ENCODE peak calls at places on chromosome 4, in seven cellular contexts. I, W, S, K, M, Z and H are unnamed samples.

GRCh38 chr4:801436-802124 is 24.3 kb downstream of the CPLX1 start:
- DNase-seq in I (no peak), W (no peak), S (no peak), K (no peak), M (no peak), Z (no peak), H (no peak)

GRCh38 chr4:100069207-100069606 is 119.1 kb upstream of the H2AZ1 start:
- DNase-seq in I (no peak), W (no peak), S (no peak), K (no peak), M (no peak), Z (no peak), H (no peak)

GRCh38 chr4:169115897-169116254 is 105.8 kb upstream of the CBR4 start:
- DNase-seq in I (no peak), W (no peak), S (no peak), K (no peak), M (no peak), Z (no peak), H (no peak)

GRCh38 chr4:145181091-145181501 is 707 bp upstream of the OTUD4 start:
- DNase-seq in I (no peak), W (no peak), S (no peak), K (no peak), M (no peak), Z (no peak), H (no peak)

GRCh38 chr4:53592686-53593641 is 1.7 kb upstream of the LNX1 start:
- DNase-seq in I (no peak), W (no peak), S (no peak), K (no peak), M (peak), Z (peak), H (no peak)

GRCh38 chr4:99723555-99724450 is 66.2 kb upstream of the C4orf54 start:
- DNase-seq in I (no peak), W (peak), S (no peak), K (no peak), M (peak), Z (no peak), H (peak)

GRCh38 chr4:11427201-11427996 is 1.3 kb downstream of the HS3ST1 start:
- DNase-seq in I (no peak), W (no peak), S (no peak), K (no peak), M (no peak), Z (no peak), H (no peak)

GRCh38 chr4:77994194-77994721 is 62.9 kb upstream of the FRAS1 start:
- DNase-seq in I (peak), W (peak), S (no peak), K (no peak), M (peak), Z (peak), H (peak)

GRCh38 chr4:109730294-109731051 is 603 bp upstream of the PLA2G12A start:
- DNase-seq in I (no peak), W (no peak), S (no peak), K (peak), M (peak), Z (peak), H (peak)

GRCh38 chr4:15345134-15345533 is 82.7 kb upstream of the C1QTNF7 start:
- DNase-seq in I (no peak), W (no peak), S (no peak), K (no peak), M (no peak), Z (no peak), H (no peak)

GRCh38 chr4:40736910-40737309 is 12.8 kb upstream of the NSUN7 start:
- DNase-seq in I (no peak), W (peak), S (no peak), K (no peak), M (no peak), Z (no peak), H (peak)

GRCh38 chr4:102333792-102334191 is 11.5 kb downstream of the SLC39A8 start:
- DNase-seq in I (no peak), W (no peak), S (no peak), K (no peak), M (no peak), Z (no peak), H (no peak)

GRCh38 chr4:20520901-20521300 is 179.4 kb upstream of the PACRGL start:
- DNase-seq in I (no peak), W (no peak), S (no peak), K (no peak), M (no peak), Z (no peak), H (peak)

DNA sequence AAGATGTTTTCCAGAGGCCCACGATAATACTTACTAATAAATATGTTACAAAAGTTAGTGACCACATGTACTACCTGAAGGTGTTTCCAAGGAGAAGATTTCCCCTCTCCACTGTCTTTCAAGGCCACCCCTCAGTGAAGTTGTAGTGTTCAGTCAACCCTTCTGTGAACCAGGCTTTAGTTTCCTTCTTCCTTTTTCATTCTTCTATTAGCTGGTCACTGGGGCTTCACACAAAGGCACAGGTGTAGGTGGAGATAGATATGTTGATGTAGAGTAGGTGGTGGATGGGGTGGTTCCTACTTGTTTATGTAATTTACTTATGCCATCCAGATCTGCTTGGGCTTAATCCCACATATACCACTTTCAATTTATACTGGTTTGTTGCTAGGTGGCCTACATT is 43.3 kb upstream of the ADAM29 start:
- DNase-seq in I (no peak), W (no peak), S (no peak), K (no peak), M (no peak), Z (no peak), H (no peak)
- TF ChIP-seq TAF1 in I (no peak), W (no peak), S (no peak), K (no peak), M (no peak), Z (no peak), H (no peak)

DNA sequence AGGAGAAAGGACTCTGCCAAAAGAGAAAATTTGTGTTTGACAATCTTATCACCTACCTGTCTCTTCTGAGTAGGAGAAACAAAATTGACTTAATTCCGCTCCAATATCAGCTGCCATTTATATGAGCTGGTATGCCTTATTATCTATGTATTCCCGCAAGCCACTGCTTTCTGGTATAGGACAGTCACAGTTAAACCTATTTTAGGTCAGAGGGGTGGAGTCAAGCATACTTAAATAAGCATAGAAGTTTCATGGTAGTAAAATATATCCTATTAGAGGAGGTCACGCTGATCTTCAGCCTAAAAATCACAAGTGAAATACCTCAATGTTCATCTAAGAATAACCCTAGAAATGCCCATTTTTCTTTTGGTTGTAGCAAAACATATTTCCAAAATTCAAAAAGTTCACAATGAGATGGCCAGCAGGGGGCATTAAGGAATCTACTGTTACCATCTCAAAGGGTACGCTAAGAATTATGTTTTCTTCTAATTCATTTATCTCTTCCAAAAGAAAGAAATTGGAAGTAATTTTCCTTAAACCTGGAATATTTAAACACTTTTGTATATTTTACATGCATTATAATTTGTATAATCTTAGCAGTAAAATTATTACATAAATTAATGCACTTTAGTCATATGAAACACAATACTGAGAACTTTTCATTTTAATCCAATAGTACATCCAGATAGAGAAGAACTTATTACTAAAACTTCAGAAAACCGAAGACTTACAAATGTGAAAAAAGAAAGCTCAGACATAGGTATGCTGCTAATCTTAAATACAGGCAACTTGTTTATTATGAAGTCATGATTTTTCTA is 10.5 kb downstream of the PPAT start:
- DNase-seq in I (no peak), W (no peak), S (no peak), K (no peak), M (peak), Z (no peak), H (peak)
- TF ChIP-seq TAF1 in I (no peak), W (no peak), S (no peak), K (no peak), M (no peak), Z (no peak), H (no peak)

GRCh38 chr4:72084587-72085011 is 52.8 kb downstream of the NPFFR2 start:
- DNase-seq in I (no peak), W (no peak), S (no peak), K (peak), M (no peak), Z (no peak), H (no peak)
- TF ChIP-seq TAF1 in I (peak), W (no peak), S (no peak), K (no peak), M (no peak), Z (no peak), H (no peak)

GRCh38 chr4:55830741-55831140 is 11.2 kb downstream of the EXOC1L start:
- DNase-seq in I (no peak), W (no peak), S (no peak), K (no peak), M (no peak), Z (no peak), H (no peak)
- TF ChIP-seq TAF1 in I (no peak), W (no peak), S (no peak), K (no peak), M (no peak), Z (no peak), H (no peak)

DNA sequence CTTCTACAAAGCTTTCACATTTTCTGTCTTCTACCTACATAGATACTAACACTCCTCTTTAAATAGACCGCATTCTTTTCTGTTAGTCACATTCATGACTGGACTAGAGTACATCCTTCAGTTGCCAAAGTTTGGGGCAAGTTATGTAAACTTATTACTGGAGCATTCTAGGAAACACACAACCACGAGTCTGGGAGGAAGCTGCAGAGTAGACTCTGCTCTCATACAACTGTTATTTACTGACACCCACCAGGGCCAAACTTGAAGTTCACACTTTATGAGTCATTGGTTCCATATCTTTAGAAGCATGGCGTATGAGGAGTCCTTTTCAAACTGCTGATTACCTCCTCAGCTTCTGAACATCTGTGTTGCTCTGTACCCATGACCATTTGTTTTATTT is 87.0 kb downstream of the RNF150 start:
- DNase-seq in I (no peak), W (peak), S (no peak), K (no peak), M (no peak), Z (no peak), H (no peak)
- TF ChIP-seq TAF1 in I (no peak), W (no peak), S (no peak), K (no peak), M (no peak), Z (no peak), H (no peak)

GRCh38 chr4:146654976-146655761 is 16.5 kb downstream of the POU4F2 start:
- DNase-seq in I (no peak), W (no peak), S (no peak), K (no peak), M (no peak), Z (no peak), H (peak)
- TF ChIP-seq TAF1 in I (no peak), W (no peak), S (no peak), K (no peak), M (no peak), Z (no peak), H (no peak)

GRCh38 chr4:41957634-41958033 is 22.4 kb downstream of the TMEM33 start:
- DNase-seq in I (no peak), W (peak), S (no peak), K (peak), M (peak), Z (no peak), H (peak)
- TF ChIP-seq TAF1 in I (no peak), W (no peak), S (no peak), K (no peak), M (no peak), Z (no peak), H (no peak)

DNA sequence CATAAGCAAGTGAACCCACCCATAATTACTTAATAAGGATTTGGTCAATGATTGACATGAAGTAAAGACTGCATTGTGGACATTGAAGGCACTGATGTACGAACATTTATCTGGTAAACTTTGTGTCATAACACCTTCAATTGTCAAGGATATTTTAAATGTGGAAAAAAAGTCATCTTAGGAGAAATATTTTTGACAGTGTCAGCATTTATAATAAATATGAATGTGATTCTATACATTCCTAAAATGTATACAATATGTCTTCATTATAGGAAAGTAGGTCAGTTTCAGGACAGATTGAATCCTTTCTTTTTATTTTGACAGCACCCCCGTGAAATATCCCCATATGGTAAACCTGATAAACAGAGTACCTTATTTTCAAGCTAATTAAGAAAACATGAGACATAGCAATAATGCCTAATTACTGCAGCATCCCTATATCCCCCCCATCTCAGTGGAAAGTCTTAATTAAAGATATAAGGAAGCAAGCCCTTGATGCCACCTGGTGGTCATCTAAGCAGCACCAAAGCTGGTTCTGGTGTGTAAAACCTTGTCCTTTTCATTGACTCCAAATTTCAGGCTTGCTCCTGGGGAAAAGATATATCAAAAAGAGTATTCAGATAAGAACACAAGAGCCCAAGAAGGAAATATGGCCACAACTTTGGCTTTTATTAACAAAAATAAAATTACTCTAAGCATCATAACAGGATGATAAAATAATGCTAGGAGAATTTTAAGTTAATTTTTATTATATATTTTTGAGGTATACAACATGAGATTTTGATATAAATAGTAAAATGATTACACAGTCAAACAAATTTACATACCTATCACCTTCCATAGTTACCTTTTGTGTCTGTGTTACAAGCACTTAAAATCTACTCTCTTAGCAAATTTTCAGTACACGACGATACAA is 379.7 kb downstream of the TLL1 start:
- DNase-seq in I (no peak), W (peak), S (no peak), K (no peak), M (no peak), Z (no peak), H (peak)
- TF ChIP-seq TAF1 in I (no peak), W (no peak), S (no peak), K (no peak), M (no peak), Z (no peak), H (no peak)

DNA sequence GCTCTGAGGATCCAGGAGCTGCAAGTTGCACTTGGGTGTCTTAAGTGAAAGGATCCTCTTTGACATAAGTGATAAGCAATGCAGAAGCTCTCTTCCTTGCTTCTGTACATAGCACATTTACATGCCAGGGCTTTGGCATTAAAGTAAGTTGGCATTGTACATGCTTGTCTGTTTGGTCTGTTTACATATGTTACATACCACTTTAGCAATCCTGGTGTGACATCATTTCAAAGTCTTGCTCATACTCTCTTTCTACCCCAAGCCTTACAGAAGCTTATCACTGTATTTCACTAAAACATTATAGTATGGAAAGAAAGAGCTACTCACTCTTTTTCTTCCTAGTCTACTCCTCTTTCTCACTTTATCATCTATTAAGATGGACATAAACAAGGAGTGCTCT is 2548.2 kb downstream of the ARAP2 start:
- DNase-seq in I (no peak), W (no peak), S (no peak), K (no peak), M (no peak), Z (no peak), H (no peak)
- TF ChIP-seq TAF1 in I (no peak), W (no peak), S (no peak), K (no peak), M (no peak), Z (no peak), H (no peak)